ENCODE peak calls at places on chromosomes 3 and 15, in eight cellular contexts. T is GM06990, L is endodermal cell, A is kidney epithelial cell, D is left ventricle myocardium inferior, G is neural crest cell, Z is HepG2, K is body of pancreas. Y is an unnamed sample.

GRCh38 chr3:146498002-146498736 is 28.8 kb upstream of the PLSCR2 start:
- DNase-seq in L (no peak), K (no peak), Z (no peak), D (no peak), A (no peak), G (no peak), T (no peak), Y (no peak)

GRCh38 chr15:47404877-47405276 is 312.4 kb upstream of the SEMA6D start:
- DNase-seq in T (no peak), L (peak), D (no peak), G (no peak), A (no peak), K (no peak), Z (no peak), Y (no peak)

GRCh38 chr15:101528108-101528916 is 38.8 kb upstream of the PCSK6 start:
- DNase-seq in L (no peak), K (peak), G (no peak), A (peak), Z (peak), T (no peak), D (peak), Y (no peak)

GRCh38 chr15:58458076-58458475 is 26.3 kb downstream of the LIPC start:
- DNase-seq in K (no peak), T (no peak), Z (peak), L (no peak), D (no peak), A (no peak), G (no peak), Y (peak)

GRCh38 chr3:127035672-127036071 is 52.8 kb downstream of the PLXNA1 start:
- DNase-seq in K (peak), G (no peak), T (no peak), D (peak), A (peak), L (no peak), Z (no peak), Y (no peak)

GRCh38 chr15:60370105-60370803 is 27.5 kb downstream of the ANXA2 start:
- DNase-seq in G (no peak), Z (no peak), L (peak), T (no peak), D (no peak), K (no peak), A (no peak), Y (no peak)

GRCh38 chr3:17874630-17875029 is 132.2 kb upstream of the TBC1D5 start:
- DNase-seq in G (no peak), K (no peak), Z (no peak), L (no peak), D (no peak), T (no peak), A (no peak), Y (no peak)

GRCh38 chr3:131217296-131217741 is 164.3 kb upstream of the NUDT16 start:
- DNase-seq in A (no peak), L (no peak), D (no peak), G (no peak), Z (no peak), T (no peak), K (no peak), Y (no peak)

GRCh38 chr3:188656196-188656982 is 502.4 kb downstream of the LPP start:
- DNase-seq in Z (no peak), A (peak), T (no peak), G (no peak), K (no peak), D (no peak), L (no peak), Y (no peak)

GRCh38 chr3:171185959-171186358 is 159.4 kb upstream of the SLC2A2 start:
- DNase-seq in G (no peak), T (no peak), K (no peak), A (no peak), D (no peak), L (no peak), Z (no peak), Y (no peak)

GRCh38 chr3:171186383-171186782 is 159.9 kb upstream of the SLC2A2 start:
- DNase-seq in K (no peak), T (no peak), A (no peak), L (no peak), Z (no peak), D (no peak), G (no peak), Y (no peak)

GRCh38 chr3:171189394-171189793 is 162.9 kb upstream of the SLC2A2 start:
- DNase-seq in K (no peak), D (no peak), G (no peak), Z (no peak), A (no peak), T (peak), L (no peak), Y (peak)

GRCh38 chr3:171186817-171187216 is 160.3 kb upstream of the SLC2A2 start:
- DNase-seq in D (no peak), A (no peak), T (no peak), K (no peak), Z (no peak), G (no peak), L (no peak), Y (no peak)

GRCh38 chr3:171187706-171188290 is 161.3 kb upstream of the SLC2A2 start:
- DNase-seq in K (peak), Z (peak), T (no peak), L (peak), D (no peak), G (peak), A (no peak), Y (peak)
- TF ChIP-seq CTCF in K (peak), Z (peak), T (peak), L (peak), D (peak), G (peak), A (peak), Y (peak)

DNA sequence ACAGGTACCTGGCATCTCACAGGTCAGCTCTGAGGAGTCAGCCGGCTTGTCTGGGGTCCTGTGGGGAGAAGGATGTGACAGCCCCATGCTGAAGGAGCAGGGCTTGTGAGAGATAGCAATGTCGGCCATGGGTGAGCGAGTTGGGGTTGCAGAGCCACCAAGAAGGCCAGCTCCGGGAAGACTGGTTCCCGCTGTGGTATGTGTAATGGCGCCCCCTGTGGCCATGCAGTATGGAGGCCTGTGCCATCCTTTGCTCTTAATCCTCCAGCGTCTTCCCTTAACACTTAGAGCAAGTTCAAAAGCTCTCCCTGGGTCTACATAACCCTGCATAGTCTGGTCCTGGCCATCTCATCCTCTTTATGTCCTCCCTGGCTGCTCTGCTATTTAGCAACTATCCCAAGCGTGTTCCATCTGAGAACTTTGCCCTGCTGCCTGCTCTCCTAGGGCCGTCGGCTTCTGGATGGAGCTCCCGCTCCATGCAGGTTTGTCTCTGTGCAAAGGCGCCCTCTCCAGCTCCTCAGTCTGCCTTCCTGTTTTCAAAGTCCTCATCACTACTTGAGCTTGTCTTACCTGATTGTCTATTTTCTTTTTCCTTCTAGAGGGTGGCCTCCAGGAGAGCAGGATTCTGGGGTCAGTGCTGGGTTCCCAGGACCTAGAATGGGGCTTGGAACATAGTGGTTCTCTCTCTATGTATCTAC is 40.8 kb upstream of the IQCF6 start:
- DNase-seq in K (no peak), A (no peak), L (peak), D (no peak), G (peak), T (no peak), Z (peak), Y (peak)
- TF ChIP-seq CTCF in K (no peak), A (no peak), L (peak), D (peak), G (peak), T (peak), Z (peak), Y (peak)

GRCh38 chr3:9729419-9729818 is 2.1 kb upstream of the BRPF1 start:
- DNase-seq in G (no peak), K (no peak), L (no peak), T (no peak), A (no peak), D (no peak), Z (no peak), Y (no peak)

GRCh38 chr3:9730747-9731205 is 759 bp upstream of the BRPF1 start:
- DNase-seq in L (no peak), A (no peak), G (no peak), K (no peak), D (no peak), Z (no peak), T (no peak), Y (no peak)

GRCh38 chr3:9732753-9733115 is 1.2 kb downstream of the BRPF1 start:
- DNase-seq in K (no peak), D (no peak), T (no peak), A (no peak), L (peak), Z (no peak), G (no peak), Y (no peak)

GRCh38 chr3:9732080-9732752 is 681 bp downstream of the BRPF1 start:
- DNase-seq in T (peak), A (no peak), Z (no peak), K (peak), G (no peak), L (peak), D (no peak), Y (peak)

DNA sequence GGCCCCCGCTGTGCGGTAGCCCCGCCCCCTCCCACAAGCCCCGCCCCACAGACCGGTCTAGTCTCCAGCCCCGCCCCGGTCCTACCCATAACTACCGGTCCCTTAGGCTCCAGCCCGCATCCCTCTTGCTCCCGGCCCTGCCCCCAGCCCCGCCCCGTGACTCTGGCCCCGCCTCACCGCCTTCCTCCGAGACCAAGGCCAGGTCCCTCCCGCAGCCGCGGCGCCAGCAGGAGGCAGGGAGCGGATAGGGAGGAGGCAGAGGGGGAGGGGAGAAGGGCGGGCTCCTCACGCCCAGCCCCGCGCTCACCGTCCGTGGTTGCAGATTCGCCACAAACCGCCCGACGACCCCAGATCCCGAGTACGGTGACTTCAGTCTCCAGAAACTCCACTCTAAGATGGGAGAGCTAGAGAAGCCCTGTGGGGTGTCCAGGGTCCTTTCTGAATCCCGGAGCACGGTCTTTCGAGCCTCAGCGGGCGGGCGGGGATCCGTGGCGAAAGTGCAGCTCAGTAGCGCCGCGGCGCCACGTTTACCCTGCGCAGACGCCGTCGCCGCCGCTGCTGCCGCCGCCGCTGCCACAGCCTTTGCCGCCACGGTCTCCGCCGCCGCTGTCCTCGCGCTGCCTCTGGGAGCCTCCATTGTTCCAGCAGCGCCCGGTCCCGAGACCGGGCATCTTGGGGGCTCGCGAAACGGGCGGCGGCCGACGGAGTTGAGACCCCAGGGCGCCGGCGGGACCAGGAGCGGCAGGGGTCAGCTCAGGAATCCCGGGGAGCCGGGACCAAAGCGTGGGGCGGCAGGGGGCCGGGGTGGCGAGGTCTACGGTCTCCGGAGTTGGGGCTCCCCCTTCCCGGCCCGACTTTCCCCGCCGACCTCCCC is at the start of gene BRPF1:
- DNase-seq in Z (peak), D (peak), K (peak), T (peak), A (peak), L (peak), G (peak), Y (peak)
- TF ChIP-seq CTCF in Z (peak), D (peak), K (peak), T (no peak), A (no peak), L (no peak), G (no peak), Y (no peak)

DNA sequence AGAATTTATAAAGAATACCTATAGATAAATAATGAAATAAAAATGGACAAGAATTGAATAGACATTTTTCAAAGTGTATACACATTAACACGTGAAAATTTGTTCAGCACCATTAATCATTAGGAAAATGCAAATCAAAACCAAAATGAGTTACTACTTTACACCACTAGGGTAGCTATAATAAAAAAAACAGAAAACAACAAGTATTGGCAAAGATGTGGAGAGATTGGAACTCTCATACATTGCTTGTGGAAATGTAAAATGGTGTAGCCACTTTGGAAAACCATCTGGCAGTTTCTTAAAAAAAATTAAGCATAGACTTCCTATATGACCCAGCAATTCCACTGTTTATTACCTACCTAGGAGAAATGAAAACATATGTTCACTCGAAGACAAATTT is 172.8 kb upstream of the P2RY1 start:
- DNase-seq in G (no peak), T (no peak), K (no peak), A (no peak), D (no peak), L (no peak), Z (no peak), Y (no peak)
- TF ChIP-seq CTCF in G (peak), T (no peak), K (no peak), A (no peak), D (no peak), L (peak), Z (no peak), Y (no peak)

GRCh38 chr3:82496890-82497560 is 735.6 kb upstream of the GBE1 start:
- DNase-seq in A (no peak), L (peak), D (no peak), K (no peak), Z (peak), T (no peak), G (no peak), Y (no peak)
- TF ChIP-seq CTCF in A (peak), L (peak), D (no peak), K (peak), Z (peak), T (no peak), G (peak), Y (peak)

GRCh38 chr3:150237490-150237889 is 170.6 kb upstream of the TSC22D2 start:
- DNase-seq in L (no peak), G (no peak), T (no peak), D (no peak), Z (no peak), A (no peak), K (no peak), Y (no peak)

GRCh38 chr3:150239764-150240163 is 168.3 kb upstream of the TSC22D2 start:
- DNase-seq in Z (no peak), L (no peak), K (no peak), A (no peak), T (no peak), D (no peak), G (no peak), Y (no peak)

GRCh38 chr3:150240891-150241290 is 167.2 kb upstream of the TSC22D2 start:
- DNase-seq in G (no peak), K (no peak), T (no peak), D (no peak), L (peak), A (no peak), Z (no peak), Y (no peak)

GRCh38 chr3:150238043-150238802 is 169.9 kb upstream of the TSC22D2 start:
- DNase-seq in L (no peak), A (no peak), Z (no peak), T (no peak), G (no peak), K (peak), D (no peak), Y (no peak)

GRCh38 chr3:150238995-150239612 is 169.0 kb upstream of the TSC22D2 start:
- DNase-seq in A (no peak), Z (peak), G (no peak), L (peak), D (no peak), K (peak), T (no peak), Y (no peak)
- TF ChIP-seq CTCF in A (peak), Z (peak), G (peak), L (peak), D (peak), K (peak), T (peak), Y (no peak)

GRCh38 chr3:180640987-180641386 is 38.3 kb downstream of the CCDC39 start:
- DNase-seq in A (no peak), Z (no peak), K (no peak), G (no peak), T (no peak), L (no peak), D (no peak), Y (no peak)

GRCh38 chr3:180646187-180646790 is 33.0 kb downstream of the CCDC39 start:
- DNase-seq in G (no peak), K (no peak), L (no peak), D (no peak), A (no peak), Z (no peak), T (no peak), Y (no peak)
- TF ChIP-seq CTCF in G (peak), K (peak), L (peak), D (no peak), A (no peak), Z (no peak), T (peak), Y (no peak)

Y was measured in GM13976.